ENCODE peak calls at places on chromosomes 6 and 20, in five cellular contexts. M, F, T, H and A are unnamed samples.

GRCh38 chr6:157669747-157670216 is 153.3 kb upstream of the SNX9 start:
- DNase-seq in M (peak; percentile 61), F (peak; percentile 70), T (peak; percentile 80), H (peak; percentile 56), A (no peak)

GRCh38 chr6:48087448-48087847 is 23.5 kb downstream of the PTCHD4 start:
- DNase-seq in M (no peak), T (no peak), F (peak; percentile 3), H (no peak), A (no peak)

GRCh38 chr6:167839755-167840154 is 13.0 kb downstream of the AFDN start:
- DNase-seq in H (no peak), F (no peak), M (no peak), T (no peak), A (no peak)

GRCh38 chr20:46260480-46260879 is 47.8 kb downstream of the CDH22 start:
- DNase-seq in M (no peak), H (peak; percentile 18), T (no peak), F (no peak), A (peak; percentile 90)

GRCh38 chr6:11236351-11236750 is 3.9 kb upstream of the NEDD9 start:
- DNase-seq in T (no peak), M (no peak), H (no peak), F (no peak), A (no peak)

GRCh38 chr20:37670426-37670825 is 23.4 kb upstream of the CTNNBL1 start:
- DNase-seq in T (no peak), H (no peak), F (no peak), M (no peak), A (no peak)

GRCh38 chr6:5323979-5324378 is 62.7 kb downstream of the FARS2 start:
- DNase-seq in H (no peak), T (no peak), M (no peak), F (no peak), A (no peak)

GRCh38 chr6:30918675-30919074 is 4.6 kb downstream of the VARS2 start:
- DNase-seq in H (no peak), M (no peak), F (no peak), T (no peak), A (peak; percentile 26)

GRCh38 chr6:34179106-34179720 is 33.3 kb upstream of the GRM4 start:
- DNase-seq in T (no peak), H (no peak), M (no peak), F (peak; percentile 42), A (no peak)

GRCh38 chr6:154302111-154302752 is 54.4 kb downstream of the IPCEF1 start:
- DNase-seq in T (no peak), M (peak; percentile 78), H (peak; percentile 68), F (no peak), A (no peak)

GRCh38 chr6:108560463-108561308 is at the start of gene FOXO3:
- DNase-seq in M (peak; percentile 68), H (peak; percentile 92), F (peak; percentile 87), T (peak; percentile 92), A (peak; percentile 97)

GRCh38 chr20:57652865-57653545 is 32.8 kb upstream of the ZBP1 start:
- DNase-seq in H (no peak), F (no peak), T (peak; percentile 6), M (no peak), A (peak; percentile 44)

GRCh38 chr20:37498066-37498702 is 22.9 kb upstream of the NNAT start:
- DNase-seq in H (no peak), F (no peak), T (no peak), M (no peak), A (no peak)

GRCh38 chr6:15519681-15520080 is 143.1 kb downstream of the DTNBP1 start:
- DNase-seq in M (no peak), T (no peak), H (no peak), F (no peak), A (no peak)

GRCh38 chr6:154593122-154593521 is 82.6 kb upstream of the CNKSR3 start:
- DNase-seq in H (no peak), F (peak; percentile 24), M (no peak), T (peak; percentile 66), A (no peak)

GRCh38 chr6:24227556-24227955 is 101.5 kb downstream of the NRSN1 start:
- DNase-seq in M (no peak), T (no peak), H (no peak), F (peak; percentile 17), A (no peak)

GRCh38 chr6:159842035-159842434 is 42.0 kb downstream of the PNLDC1 start:
- DNase-seq in H (no peak), T (no peak), F (peak; percentile 77), M (no peak), A (no peak)

GRCh38 chr20:3759316-3759715 is 8.2 kb downstream of the ADISSP start:
- DNase-seq in F (no peak), T (no peak), H (no peak), M (no peak), A (no peak)

GRCh38 chr6:83053678-83054077 is 12.0 kb downstream of the UBE3D start:
- DNase-seq in F (no peak), M (no peak), H (no peak), T (no peak), A (no peak)

GRCh38 chr20:50555687-50556086 is 45.5 kb downstream of the PTPN1 start:
- DNase-seq in F (no peak), H (no peak), T (no peak), M (no peak), A (no peak)

GRCh38 chr20:50550531-50550930 is 40.3 kb downstream of the PTPN1 start:
- DNase-seq in T (no peak), M (no peak), F (no peak), H (no peak), A (no peak)

GRCh38 chr20:50551288-50551687 is 41.1 kb downstream of the PTPN1 start:
- DNase-seq in H (peak; percentile 58), M (no peak), T (no peak), F (no peak), A (no peak)

GRCh38 chr20:50554694-50555579 is 44.8 kb downstream of the PTPN1 start:
- DNase-seq in T (no peak), H (no peak), M (no peak), F (no peak), A (no peak)

GRCh38 chr20:50552979-50553378 is 42.8 kb downstream of the PTPN1 start:
- DNase-seq in T (no peak), M (no peak), H (no peak), F (no peak), A (no peak)
- H3K27me3 ChIP-seq in T (no peaks in the 10 kb centered on the region), M (no peaks in the 10 kb centered on the region), H (no peaks in the 10 kb centered on the region), F (no peaks in the 10 kb centered on the region), A (no peaks in the 10 kb centered on the region)

DNA sequence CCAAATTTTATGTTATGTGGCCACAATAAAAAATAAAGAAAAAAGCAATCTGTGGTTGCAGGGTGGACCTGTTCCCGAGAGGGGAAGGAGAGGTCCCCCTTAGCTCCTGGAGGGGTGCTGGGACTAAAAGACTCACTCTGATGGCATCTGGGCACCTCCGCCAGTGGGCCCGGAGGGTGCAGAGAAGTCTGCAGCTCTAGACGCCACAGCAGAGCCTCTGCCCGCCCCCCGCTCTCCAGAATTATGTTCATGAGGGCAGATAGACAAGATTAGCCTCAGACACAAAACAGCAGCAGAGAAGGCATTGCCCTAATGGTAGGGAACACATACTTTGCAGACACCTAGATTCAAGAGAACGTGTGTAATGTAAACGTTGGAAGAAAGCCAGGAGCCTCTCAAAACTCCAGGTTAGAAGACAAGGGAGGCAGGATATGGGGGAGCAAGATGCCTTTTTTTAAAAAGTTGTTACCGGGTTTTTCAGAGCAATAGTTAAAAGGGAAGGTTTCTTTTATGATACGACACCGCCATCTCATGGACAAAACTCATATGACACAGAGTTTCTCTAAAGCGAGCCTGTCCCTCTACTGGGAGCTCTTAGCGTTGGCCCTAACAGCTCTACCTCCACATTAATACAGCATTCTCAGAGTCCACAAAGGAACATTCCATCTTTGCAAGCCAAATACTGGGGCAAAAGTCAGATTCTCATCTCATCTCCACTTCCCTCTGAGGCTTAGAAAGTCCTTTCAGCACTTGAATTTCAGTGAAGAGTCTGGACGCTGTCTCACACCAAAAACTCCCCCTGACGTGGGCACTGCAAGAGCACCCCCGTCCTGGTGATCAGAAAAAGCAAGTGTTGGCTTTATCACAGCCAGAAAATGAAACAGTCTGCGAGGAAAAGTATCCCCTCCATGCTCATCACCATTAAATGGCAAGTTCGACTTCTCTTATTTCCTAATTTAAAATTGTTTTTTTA is 47.2 kb downstream of the FOXF2 start:
- DNase-seq in H (peak; percentile 62), T (no peak), F (peak; percentile 93), M (peak; percentile 76), A (no peak)
- TF ChIP-seq CTCF in H (peak; percentile 72), T (peak; percentile 78), F (peak; percentile 78), M (peak; percentile 79), A (peak; percentile 77)

GRCh38 chr6:64969139-64969538 is 737.9 kb downstream of the EYS start:
- DNase-seq in F (no peak), H (no peak), M (no peak), T (no peak), A (no peak)

DNA sequence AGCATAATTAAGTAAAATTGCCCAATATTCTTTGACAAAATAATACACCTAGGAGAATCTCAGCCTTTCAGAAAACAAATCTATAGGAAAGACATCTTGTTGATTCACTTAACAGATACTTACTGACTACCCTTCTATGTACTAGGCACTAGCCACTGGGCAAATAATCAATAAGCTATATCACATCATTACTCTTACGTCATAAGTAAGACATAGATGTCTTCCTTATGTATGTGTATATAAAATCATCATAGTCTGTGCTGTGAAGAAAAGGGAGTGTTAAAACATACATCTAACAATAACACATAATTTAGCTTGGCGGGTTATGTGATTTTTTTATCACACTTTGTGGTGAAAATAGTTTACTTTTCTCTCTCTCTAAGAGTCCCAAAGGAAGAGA is 733.9 kb downstream of the EYS start:
- DNase-seq in M (no peak), H (no peak), F (no peak), T (no peak), A (no peak)
- H3K36me3 ChIP-seq in M (no peaks in the 10 kb centered on the region), H (no peaks in the 10 kb centered on the region), F (no peaks in the 10 kb centered on the region), T (no peaks in the 10 kb centered on the region), A (no peaks in the 10 kb centered on the region)

GRCh38 chr6:18241208-18241836 is 23.0 kb downstream of the DEK start:
- DNase-seq in T (no peak), H (peak; percentile 54), F (no peak), M (no peak), A (no peak)

GRCh38 chr6:18244251-18244650 is 20.1 kb downstream of the DEK start:
- DNase-seq in H (no peak), T (no peak), M (no peak), F (no peak), A (no peak)

GRCh38 chr6:18240230-18240629 is 24.1 kb downstream of the DEK start:
- DNase-seq in T (no peak), M (no peak), H (no peak), F (no peak), A (no peak)

GRCh38 chr6:18243302-18243893 is 20.9 kb downstream of the DEK start:
- DNase-seq in H (no peak), M (no peak), T (no peak), F (no peak), A (no peak)

DNA sequence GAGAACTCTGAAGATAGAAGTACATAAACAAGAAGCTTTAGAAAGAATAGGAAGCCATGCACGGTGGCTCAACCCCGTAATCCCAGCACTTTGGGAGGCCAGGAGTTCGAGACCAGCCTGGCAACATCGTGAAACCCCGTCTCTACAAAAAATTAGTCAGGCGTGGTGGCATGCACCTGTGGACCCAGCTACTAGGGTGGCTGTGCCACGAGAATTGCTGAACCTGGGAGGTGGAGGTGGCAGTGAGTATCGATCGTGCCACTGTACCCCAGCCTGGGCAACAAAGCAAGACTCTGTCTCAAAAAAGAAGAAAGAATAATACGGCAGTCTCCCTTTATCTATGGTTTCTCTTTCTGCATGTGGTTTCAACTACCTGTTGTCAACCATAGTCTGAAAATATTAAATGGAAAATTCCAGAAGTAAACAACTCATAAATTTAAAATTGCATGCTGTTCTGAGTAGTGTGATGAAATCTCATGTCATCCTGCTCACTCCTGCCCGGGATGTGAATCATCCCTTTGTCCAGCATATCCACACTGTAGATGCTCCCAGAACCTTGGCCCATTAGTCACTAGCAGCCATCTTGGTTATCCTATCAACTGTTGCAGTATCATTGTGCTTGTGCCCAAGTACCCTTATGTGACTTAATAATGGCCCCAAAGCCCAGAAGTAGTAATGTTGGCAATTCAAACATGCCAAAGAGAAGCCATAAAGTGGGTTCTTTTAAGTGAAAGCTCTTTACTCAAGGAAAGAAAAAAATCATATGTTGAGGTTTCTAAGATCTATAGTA is 22.1 kb downstream of the DEK start:
- DNase-seq in M (peak; percentile 92), F (no peak), T (no peak), H (peak; percentile 90), A (no peak)
- H3K27me3 ChIP-seq in M (no peaks in the 10 kb centered on the region), F (no peaks in the 10 kb centered on the region), T (no peaks in the 10 kb centered on the region), H (no peaks in the 10 kb centered on the region), A (no peaks in the 10 kb centered on the region)